ENCODE peak calls at places on chromosome X, in four cellular contexts. T, Z, B and S are unnamed samples.

GRCh38 chrX:128436397-128437103 is 384.3 kb upstream of the ACTRT1 start:
- DNase-seq in T (no peak), B (no peak), Z (no peak), S (no peak)

GRCh38 chrX:12223650-12224049 is 85.4 kb downstream of the FRMPD4 start:
- DNase-seq in B (no peak), T (no peak), Z (no peak), S (no peak)

GRCh38 chrX:97968376-97969104 is 1084.8 kb downstream of the RPA4 start:
- DNase-seq in T (no peak), B (no peak), Z (no peak), S (no peak)

GRCh38 chrX:124524852-124525251 is 178.5 kb downstream of the SH2D1A start:
- DNase-seq in B (peak), T (no peak), Z (no peak), S (no peak)

GRCh38 chrX:646796-647195 is 16.2 kb downstream of the SHOX start:
- DNase-seq in B (no peak), T (no peak), Z (no peak), S (no peak)

GRCh38 chrX:111728096-111728495 is 47.1 kb downstream of the ALG13 start:
- DNase-seq in T (no peak), B (no peak), Z (no peak), S (no peak)

GRCh38 chrX:103678199-103678993 is 8.1 kb downstream of the MORF4L2 start:
- DNase-seq in T (no peak), B (no peak), Z (no peak), S (no peak)

GRCh38 chrX:69116077-69116476 is 49.2 kb downstream of the PJA1 start:
- DNase-seq in T (no peak), B (no peak), Z (no peak), S (no peak)

GRCh38 chrX:77174680-77175336 is 272.4 kb upstream of the FGF16 start:
- DNase-seq in T (no peak), Z (no peak), B (no peak), S (no peak)

GRCh38 chrX:13059676-13060499 is 15.5 kb upstream of the FAM9C start:
- DNase-seq in B (no peak), T (no peak), Z (no peak), S (no peak)

GRCh38 chrX:108219949-108220601 is 128.5 kb downstream of the ATG4A start:
- DNase-seq in Z (no peak), T (no peak), B (no peak), S (no peak)

GRCh38 chrX:41720125-41720780 is 3.7 kb upstream of the GPR82 start:
- DNase-seq in T (no peak), B (no peak), Z (no peak), S (peak)

GRCh38 chrX:12210921-12211320 is 72.6 kb downstream of the FRMPD4 start:
- DNase-seq in T (no peak), B (no peak), Z (no peak), S (no peak)

GRCh38 chrX:68978211-68978780 is 149.5 kb downstream of the EFNB1 start:
- DNase-seq in Z (no peak), B (no peak), T (peak), S (no peak)

GRCh38 chrX:44874481-44875184 is 1.6 kb downstream of the KDM6A start:
- DNase-seq in Z (no peak), T (peak), B (peak), S (no peak)

GRCh38 chrX:10352536-10352935 is 195.8 kb downstream of the CLCN4 start:
- DNase-seq in B (no peak), T (no peak), Z (no peak), S (no peak)

GRCh38 chrX:56564182-56564885 is 907 bp downstream of the UBQLN2 start:
- DNase-seq in B (peak), Z (peak), T (no peak), S (no peak)

GRCh38 chrX:96425204-96425603 is 259.4 kb upstream of the DIAPH2 start:
- DNase-seq in B (no peak), T (no peak), Z (no peak), S (no peak)

GRCh38 chrX:25442501-25442900 is 426.7 kb upstream of the ARX start:
- DNase-seq in B (no peak), Z (no peak), T (no peak), S (no peak)

GRCh38 chrX:153638436-153639176 is 8.4 kb upstream of the DUSP9 start:
- DNase-seq in Z (no peak), T (no peak), B (peak), S (no peak)
- TF ChIP-seq FOXM1 in Z (no peak), T (no peak), B (no peak), S (no peak)

DNA sequence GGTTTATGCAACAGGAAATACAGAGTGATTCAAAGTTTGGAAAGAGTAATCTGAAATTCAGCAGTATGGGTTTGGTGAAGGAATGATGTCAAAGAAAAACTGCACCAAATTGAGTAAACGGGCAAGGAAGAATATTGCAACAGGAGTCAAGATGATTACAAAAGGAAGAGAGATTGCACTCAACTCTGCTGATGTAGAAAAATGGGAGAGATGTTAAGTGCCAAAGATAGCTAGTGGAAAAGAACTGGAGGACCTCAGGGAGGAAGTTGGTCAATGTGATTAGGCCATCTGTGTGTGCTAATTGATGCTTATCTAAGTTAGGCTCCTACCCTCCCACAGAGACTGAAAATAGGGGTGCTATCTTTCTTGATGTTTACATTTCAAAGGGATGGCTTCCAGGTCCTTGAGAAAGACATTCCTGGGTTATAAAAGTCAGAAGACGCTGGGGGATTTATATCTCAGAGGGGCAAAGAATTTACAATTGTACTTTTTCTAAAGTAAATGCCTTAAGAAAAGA is 167.4 kb upstream of the FAM47A start:
- DNase-seq in B (no peak), Z (no peak), T (no peak), S (no peak)
- TF ChIP-seq FOXM1 in B (no peak), Z (no peak), T (no peak), S (no peak)

DNA sequence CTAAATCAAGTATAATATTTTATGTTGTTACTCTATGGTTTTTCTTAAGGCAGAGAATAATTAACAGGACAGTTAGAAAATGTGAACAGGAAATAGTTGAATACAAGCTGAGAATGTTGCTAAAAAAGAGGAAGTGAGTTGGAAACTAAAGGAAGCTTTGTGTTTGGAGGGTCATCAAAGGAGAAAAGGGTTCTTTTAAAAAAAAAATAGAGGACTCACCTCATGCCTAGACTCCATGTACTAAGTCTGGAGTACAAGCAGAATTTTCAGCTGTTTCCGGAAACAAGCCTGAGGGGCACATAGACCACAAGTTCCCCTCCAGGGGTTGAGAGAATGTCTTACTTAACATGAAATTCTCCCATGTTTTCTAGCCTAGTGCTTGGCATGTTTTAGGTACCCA is 20.1 kb upstream of the MAP7D3 start:
- DNase-seq in T (no peak), B (no peak), Z (no peak), S (no peak)
- TF ChIP-seq FOXM1 in T (no peak), B (no peak), Z (no peak), S (no peak)

GRCh38 chrX:150473371-150473770 is 95.0 kb upstream of the MTM1 start:
- DNase-seq in Z (no peak), B (no peak), T (no peak), S (no peak)

GRCh38 chrX:150476183-150476699 is 92.2 kb upstream of the MTM1 start:
- DNase-seq in Z (no peak), T (no peak), B (no peak), S (no peak)

GRCh38 chrX:150475466-150475865 is 93.0 kb upstream of the MTM1 start:
- DNase-seq in T (no peak), Z (no peak), B (no peak), S (no peak)

GRCh38 chrX:150478496-150479492 is 89.6 kb upstream of the MTM1 start:
- DNase-seq in B (no peak), T (no peak), Z (no peak), S (no peak)

DNA sequence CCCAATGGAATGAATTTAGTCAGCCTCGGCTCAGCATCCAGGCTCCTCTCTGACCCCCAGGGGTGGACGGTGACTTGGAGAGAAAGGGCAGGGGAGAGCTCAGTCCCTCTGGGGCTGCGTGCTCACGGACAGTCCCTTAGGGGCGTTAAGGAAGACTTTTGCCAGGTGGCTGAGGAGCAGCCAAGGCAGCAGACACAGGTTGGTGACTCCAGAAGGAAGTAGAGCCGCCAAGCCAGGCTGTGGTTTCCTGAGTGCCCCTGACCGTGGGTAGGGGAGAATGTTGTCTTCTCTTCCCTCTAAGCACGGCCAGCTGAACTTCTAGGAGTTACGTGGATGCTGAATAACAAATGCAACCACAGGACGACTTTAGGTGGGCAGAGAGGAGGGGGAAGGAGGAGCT is 91.1 kb upstream of the MTM1 start:
- DNase-seq in Z (no peak), B (no peak), T (no peak), S (no peak)
- TF ChIP-seq FOXM1 in Z (no peak), B (no peak), T (no peak), S (no peak)

GRCh38 chrX:141278306-141278705 is 36.0 kb upstream of the SPANXC start:
- DNase-seq in T (peak), B (peak), Z (peak), S (no peak)
- TF ChIP-seq FOXM1 in T (no peak), B (no peak), Z (no peak), S (no peak)

DNA sequence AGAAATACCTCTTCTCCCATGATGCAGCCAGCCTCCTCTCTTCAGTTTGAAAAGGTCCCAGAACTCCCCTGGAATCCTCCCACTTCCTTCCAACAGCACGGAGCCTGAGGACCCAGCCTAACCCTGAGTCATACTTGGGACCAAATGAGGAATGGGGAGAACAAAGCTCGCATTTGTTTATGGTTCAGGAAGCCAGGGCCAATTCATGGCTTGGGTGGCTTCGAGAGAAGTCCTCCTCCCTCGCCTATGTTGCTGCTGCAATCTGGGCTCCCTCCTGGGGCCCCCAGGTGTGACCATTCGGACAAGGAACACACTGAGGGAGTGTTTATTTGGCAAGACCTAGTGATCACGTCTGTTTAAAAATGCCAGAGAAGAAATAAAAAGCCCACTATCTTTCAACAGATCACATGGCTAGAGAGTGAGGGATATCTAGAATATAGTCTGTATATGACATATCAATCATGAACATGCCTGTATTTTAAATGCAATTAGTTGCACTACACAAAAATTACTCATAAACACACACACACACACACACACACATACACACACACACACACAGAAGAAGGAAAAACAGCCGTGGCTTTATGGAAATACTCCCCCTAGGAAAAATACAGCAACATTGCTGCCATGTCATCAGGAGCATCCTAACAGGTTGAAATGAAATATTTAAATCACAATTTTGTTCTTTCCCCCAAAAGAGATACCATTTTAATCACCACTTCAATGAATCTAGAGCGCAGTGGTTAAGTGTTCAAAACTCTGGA is 155.7 kb upstream of the MAP3K15 start:
- DNase-seq in Z (peak), T (peak), B (peak), S (no peak)
- TF ChIP-seq FOXM1 in Z (no peak), T (no peak), B (no peak), S (no peak)

GRCh38 chrX:85107407-85107806 is 103.7 kb downstream of the APOOL start:
- DNase-seq in Z (no peak), B (no peak), T (no peak), S (no peak)

GRCh38 chrX:85111347-85111746 is 107.7 kb downstream of the APOOL start:
- DNase-seq in Z (no peak), T (peak), B (peak), S (no peak)

GRCh38 chrX:85109235-85109634 is 105.6 kb downstream of the APOOL start:
- DNase-seq in T (peak), B (peak), Z (peak), S (no peak)

GRCh38 chrX:85112270-85112669 is 108.6 kb downstream of the APOOL start:
- DNase-seq in T (no peak), B (no peak), Z (no peak), S (no peak)

GRCh38 chrX:85108165-85108564 is 104.5 kb downstream of the APOOL start:
- DNase-seq in Z (no peak), B (no peak), T (no peak), S (no peak)
- TF ChIP-seq FOXM1 in Z (no peak), B (no peak), T (no peak), S (no peak)